ENCODE peak calls at places on chromosomes 5 and 9, in nine cellular contexts. M, R, X, T, W, H, Z, E and Y are unnamed samples.

GRCh38 chr5:82785941-82786340 is 291.3 kb downstream of the TMEM167A start:
- DNase-seq in M (no peak), R (no peak), X (no peak), T (no peak), W (no peak), H (no peak), Z (no peak), E (no peak), Y (no peak)

GRCh38 chr9:20651926-20652325 is 29.6 kb upstream of the MLLT3 start:
- DNase-seq in M (no peak), R (no peak), X (no peak), T (no peak), W (no peak), H (no peak), Z (no peak), E (no peak), Y (no peak)

GRCh38 chr5:123802298-123802951 is 290.4 kb downstream of the CSNK1G3 start:
- DNase-seq in M (no peak), R (no peak), X (no peak), T (no peak), W (no peak), H (no peak), Z (no peak), E (no peak), Y (no peak)

GRCh38 chr9:82726404-82727276 is 336.3 kb downstream of the RASEF start:
- DNase-seq in M (no peak), R (no peak), X (no peak), T (no peak), W (no peak), H (no peak), Z (no peak), E (no peak), Y (no peak)

GRCh38 chr9:122087406-122088200 is 5.5 kb downstream of the TTLL11 start:
- DNase-seq in M (no peak), R (no peak), X (peak), T (no peak), W (no peak), H (no peak), Z (no peak), E (no peak), Y (no peak)

GRCh38 chr5:67166886-67167285 is 29.7 kb downstream of the CD180 start:
- DNase-seq in M (no peak), R (no peak), X (no peak), T (no peak), W (no peak), H (no peak), Z (no peak), E (no peak), Y (no peak)

GRCh38 chr5:173451651-173452050 is 123.4 kb upstream of the STC2 start:
- DNase-seq in M (no peak), R (no peak), X (no peak), T (no peak), W (no peak), H (no peak), Z (no peak), E (no peak), Y (no peak)

GRCh38 chr9:85038824-85039540 is 369.5 kb downstream of the NTRK2 start:
- DNase-seq in M (no peak), R (no peak), X (no peak), T (no peak), W (no peak), H (no peak), Z (no peak), E (no peak), Y (no peak)

GRCh38 chr9:28620661-28621060 is 1047.4 kb upstream of the C9orf72 start:
- DNase-seq in M (no peak), R (no peak), X (no peak), T (no peak), W (no peak), H (no peak), Z (no peak), E (no peak), Y (no peak)

GRCh38 chr5:111063709-111064322 is 7.7 kb upstream of the TSLP start:
- DNase-seq in M (no peak), R (no peak), X (no peak), T (no peak), W (no peak), H (no peak), Z (no peak), E (peak), Y (no peak)

GRCh38 chr9:6605202-6605601 is 40.3 kb downstream of the GLDC start:
- DNase-seq in M (no peak), R (no peak), X (no peak), T (no peak), W (no peak), H (no peak), Z (no peak), E (no peak), Y (no peak)

GRCh38 chr5:156473271-156473935 is 146.4 kb downstream of the SGCD start:
- DNase-seq in M (no peak), R (peak), X (no peak), T (no peak), W (no peak), H (no peak), Z (no peak), E (no peak), Y (no peak)

GRCh38 chr5:135568241-135568640 is 10.6 kb downstream of the CXCL14 start:
- DNase-seq in M (no peak), R (no peak), X (no peak), T (no peak), W (no peak), H (no peak), Z (no peak), E (no peak), Y (no peak)

GRCh38 chr5:169512385-169512784 is 71.2 kb upstream of the SPDL1 start:
- DNase-seq in M (no peak), R (no peak), X (no peak), T (no peak), W (no peak), H (no peak), Z (no peak), E (no peak), Y (no peak)

GRCh38 chr5:51201024-51201423 is 182.2 kb upstream of the ISL1 start:
- DNase-seq in M (no peak), R (no peak), X (no peak), T (no peak), W (no peak), H (no peak), Z (no peak), E (no peak), Y (no peak)

GRCh38 chr5:36374275-36374862 is 72.7 kb upstream of the RANBP3L start:
- DNase-seq in M (peak), R (peak), X (peak), T (no peak), W (no peak), H (no peak), Z (no peak), E (no peak), Y (no peak)

GRCh38 chr9:121945281-121945680 is 147.8 kb downstream of the TTLL11 start:
- DNase-seq in M (no peak), R (no peak), X (no peak), T (no peak), W (no peak), H (no peak), Z (no peak), E (no peak), Y (no peak)

GRCh38 chr5:89309268-89309667 is 426.3 kb upstream of the MEF2C start:
- DNase-seq in M (no peak), R (no peak), X (no peak), T (no peak), W (no peak), H (no peak), Z (no peak), E (no peak), Y (no peak)

GRCh38 chr9:123426406-123426805 is 70.4 kb downstream of the CRB2 start:
- DNase-seq in M (no peak), R (no peak), X (no peak), T (no peak), W (no peak), H (no peak), Z (no peak), E (no peak), Y (no peak)

GRCh38 chr9:130328349-130328801 is 62.8 kb downstream of the HMCN2 start:
- DNase-seq in M (no peak), R (no peak), X (no peak), T (no peak), W (no peak), H (no peak), Z (no peak), E (no peak), Y (no peak)

GRCh38 chr5:1110930-1111726 is 735 bp downstream of the SLC12A7 start:
- DNase-seq in M (no peak), R (no peak), X (peak), T (no peak), W (no peak), H (no peak), Z (peak), E (peak), Y (no peak)

GRCh38 chr9:75889977-75890540 is 414 bp upstream of the PCSK5 start:
- DNase-seq in M (no peak), R (peak), X (peak), T (peak), W (no peak), H (peak), Z (no peak), E (no peak), Y (no peak)

GRCh38 chr5:54136666-54137440 is 173.5 kb downstream of the ARL15 start:
- DNase-seq in M (no peak), R (no peak), X (no peak), T (no peak), W (no peak), H (no peak), Z (no peak), E (no peak), Y (no peak)

GRCh38 chr5:131786900-131787692 is 9.7 kb downstream of the FNIP1 start:
- DNase-seq in M (no peak), R (no peak), X (no peak), T (no peak), W (no peak), H (no peak), Z (no peak), E (no peak), Y (no peak)

GRCh38 chr5:150505041-150505511 is 2.9 kb upstream of the NDST1 start:
- DNase-seq in M (no peak), R (no peak), X (no peak), T (no peak), W (no peak), H (no peak), Z (no peak), E (no peak), Y (no peak)

GRCh38 chr5:135251099-135251498 is 147.9 kb downstream of the MACROH2A1 start:
- DNase-seq in M (no peak), R (no peak), X (no peak), T (no peak), W (no peak), H (no peak), Z (peak), E (no peak), Y (no peak)

GRCh38 chr5:66796306-66797292 is 200.4 kb downstream of the MAST4 start:
- DNase-seq in M (no peak), R (no peak), X (peak), T (no peak), W (no peak), H (no peak), Z (no peak), E (peak), Y (no peak)